ENCODE peak calls at places on chromosomes 1 and 21, in seven cellular contexts. Y, I, Z, U, R, F and K are unnamed samples.

GRCh38 chr1:50110656-50111055 is 1.9 kb downstream of the ELAVL4 start:
- DNase-seq in F (peak; percentile 60), U (peak; percentile 72), R (no peak), Z (no peak), Y (no peak), I (no peak), K (no peak)

GRCh38 chr21:17742181-17742580 is 77.0 kb downstream of the C21orf91 start:
- DNase-seq in F (no peak), U (no peak), Y (no peak), I (peak; percentile 11), R (no peak), Z (peak; percentile 74), K (no peak)

GRCh38 chr1:22210636-22211035 is 67.7 kb upstream of the WNT4 start:
- DNase-seq in R (no peak), I (no peak), Z (no peak), U (no peak), F (no peak), Y (no peak), K (no peak)

GRCh38 chr1:62325696-62326095 is 6.5 kb upstream of the KANK4 start:
- DNase-seq in Y (peak; percentile 87), F (no peak), R (no peak), U (no peak), Z (peak; percentile 72), I (no peak), K (no peak)

GRCh38 chr1:230771773-230772354 is 24.7 kb downstream of the CAPN9 start:
- DNase-seq in Z (no peak), I (no peak), Y (no peak), F (no peak), U (no peak), R (no peak), K (no peak)

GRCh38 chr1:244224487-244225430 is 173.7 kb downstream of the ZBTB18 start:
- DNase-seq in I (no peak), Z (no peak), Y (no peak), R (no peak), F (no peak), U (no peak), K (no peak)

GRCh38 chr1:17419626-17420328 is 19.7 kb downstream of the RCC2 start:
- DNase-seq in Y (peak; percentile 20), R (peak; percentile 60), I (peak; percentile 53), U (peak; percentile 93), F (peak; percentile 82), Z (no peak), K (peak; percentile 83)

GRCh38 chr21:44892536-44893277 is 19.2 kb upstream of the PTTG1IP start:
- DNase-seq in R (peak; percentile 73), F (peak; percentile 77), I (peak; percentile 70), Z (no peak), U (peak; percentile 81), Y (no peak), K (peak; percentile 83)

GRCh38 chr1:172895050-172895460 is 155.7 kb downstream of the TNFSF18 start:
- DNase-seq in F (no peak), Z (no peak), I (no peak), U (peak; percentile 14), Y (no peak), R (peak; percentile 57), K (peak; percentile 15)

GRCh38 chr1:168362991-168363390 is 82.3 kb downstream of the TBX19 start:
- DNase-seq in R (no peak), F (no peak), Y (no peak), U (no peak), I (no peak), Z (no peak), K (no peak)

GRCh38 chr1:97105531-97105930 is 383.9 kb downstream of the PTBP2 start:
- DNase-seq in Y (peak; percentile 4), I (no peak), R (no peak), Z (no peak), U (no peak), F (no peak), K (no peak)

GRCh38 chr1:158951956-158952355 is 20.6 kb downstream of the PYHIN1 start:
- DNase-seq in R (peak; percentile 46), Y (no peak), F (peak; percentile 82), I (no peak), Z (no peak), U (no peak), K (peak; percentile 44)

GRCh38 chr1:54253480-54253879 is 53.5 kb downstream of the MRPL37 start:
- DNase-seq in Z (peak; percentile 74), Y (peak; percentile 90), F (no peak), U (no peak), I (no peak), R (no peak), K (no peak)

GRCh38 chr21:18443085-18443484 is 39.5 kb upstream of the TMPRSS15 start:
- DNase-seq in Y (no peak), R (no peak), U (no peak), I (no peak), F (peak; percentile 14), Z (no peak), K (no peak)

GRCh38 chr1:94803517-94804441 is 16.4 kb upstream of the SLC44A3 start:
- DNase-seq in U (no peak), Y (no peak), R (no peak), Z (no peak), F (no peak), I (no peak), K (no peak)

GRCh38 chr1:29575277-29575676 is 339.0 kb downstream of the PTPRU start:
- DNase-seq in U (no peak), I (no peak), Z (no peak), Y (no peak), R (no peak), F (no peak), K (no peak)

GRCh38 chr1:231724876-231725647 is 98.5 kb downstream of the DISC1 start:
- DNase-seq in Y (peak; percentile 10), I (peak; percentile 47), R (no peak), F (peak; percentile 66), U (peak; percentile 89), Z (no peak), K (peak; percentile 18)

GRCh38 chr1:65825736-65826135 is 33.0 kb downstream of the PDE4B start:
- DNase-seq in R (no peak), I (no peak), Y (peak; percentile 76), Z (no peak), F (no peak), U (no peak), K (no peak)

GRCh38 chr1:3685229-3685628 is 32.9 kb downstream of the TP73 start:
- DNase-seq in Z (no peak), I (no peak), U (no peak), Y (no peak), R (no peak), F (no peak), K (no peak)

GRCh38 chr1:165988817-165989216 is 161.4 kb downstream of the UCK2 start:
- DNase-seq in R (no peak), Y (no peak), U (no peak), F (no peak), Z (no peak), I (no peak), K (no peak)

GRCh38 chr1:192974701-192975100 is 84.5 kb downstream of the UCHL5 start:
- DNase-seq in Y (no peak), F (no peak), Z (peak; percentile 43), I (peak; percentile 7), U (no peak), R (no peak), K (no peak)

GRCh38 chr1:221672160-221672762 is 69.6 kb downstream of the DUSP10 start:
- DNase-seq in U (no peak), R (no peak), Z (no peak), I (no peak), Y (peak; percentile 15), F (no peak), K (no peak)

GRCh38 chr1:7222616-7223015 is 437.4 kb downstream of the CAMTA1 start:
- DNase-seq in I (no peak), R (no peak), F (no peak), Z (no peak), U (no peak), Y (no peak), K (no peak)

GRCh38 chr1:7224081-7224534 is 438.9 kb downstream of the CAMTA1 start:
- DNase-seq in Y (no peak), I (no peak), R (no peak), Z (no peak), F (no peak), U (no peak), K (no peak)

GRCh38 chr1:7223334-7224080 is 438.3 kb downstream of the CAMTA1 start:
- DNase-seq in Y (peak; percentile 94), F (no peak), R (no peak), Z (no peak), U (no peak), I (no peak), K (no peak)

GRCh38 chr1:7225711-7226505 is 440.7 kb downstream of the CAMTA1 start:
- DNase-seq in Z (no peak), Y (no peak), I (no peak), R (no peak), F (no peak), U (no peak), K (no peak)

DNA sequence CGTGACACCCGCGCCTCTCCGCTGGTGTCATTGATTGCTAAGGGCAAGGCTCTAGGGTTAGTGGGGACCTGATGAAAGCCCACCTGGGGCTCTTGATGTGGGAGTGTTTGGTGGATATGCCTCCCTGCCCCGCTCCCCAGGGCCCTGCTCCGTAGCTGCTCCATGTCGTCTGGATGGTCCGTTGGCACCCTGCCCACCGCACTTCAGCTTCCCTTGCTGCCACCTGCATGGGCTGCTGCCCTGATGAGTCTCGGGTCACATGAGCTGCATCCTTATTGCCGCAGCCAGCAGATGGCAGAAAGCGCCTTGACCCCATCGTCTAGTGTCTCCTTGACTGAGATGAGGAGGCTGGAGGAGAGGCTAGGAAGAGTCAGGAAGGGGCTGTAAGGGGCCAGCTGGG is 439.4 kb downstream of the CAMTA1 start:
- DNase-seq in R (no peak), Y (no peak), Z (no peak), I (no peak), U (peak; percentile 49), F (peak; percentile 22), K (no peak)
- TF ChIP-seq CTCF in R (no peak), Y (peak; percentile 38), Z (no peak), I (no peak), U (peak; percentile 43), F (peak; percentile 38), K (no peak)

GRCh38 chr1:200133123-200133522 is 105.6 kb downstream of the NR5A2 start:
- DNase-seq in R (no peak), I (no peak), U (no peak), Z (no peak), F (no peak), Y (no peak), K (no peak)
- TF ChIP-seq CTCF in R (no peak), I (no peak), U (no peak), Z (no peak), F (no peak), Y (no peak), K (no peak)

GRCh38 chr1:200558866-200559459 is 61.6 kb downstream of the KIF14 start:
- DNase-seq in R (peak; percentile 41), Z (peak; percentile 43), Y (peak; percentile 50), U (peak; percentile 59), I (peak; percentile 43), F (peak; percentile 23), K (peak; percentile 46)

GRCh38 chr1:200561856-200562214 is 58.7 kb downstream of the KIF14 start:
- DNase-seq in F (no peak), Y (no peak), I (no peak), R (no peak), Z (no peak), U (peak; percentile 31), K (peak; percentile 20)

GRCh38 chr1:200550367-200550766 is 70.2 kb downstream of the KIF14 start:
- DNase-seq in Z (peak; percentile 54), Y (peak; percentile 4), R (no peak), U (no peak), F (no peak), I (no peak), K (no peak)

GRCh38 chr1:200556005-200556404 is 64.5 kb downstream of the KIF14 start:
- DNase-seq in Z (no peak), R (no peak), U (peak; percentile 45), I (no peak), Y (no peak), F (peak; percentile 41), K (no peak)
- TF ChIP-seq CTCF in Z (peak; percentile 32), R (no peak), U (peak; percentile 35), I (no peak), Y (no peak), F (peak; percentile 48), K (no peak)

GRCh38 chr1:160618763-160619274 is 28.0 kb downstream of the SLAMF1 start:
- DNase-seq in I (no peak), R (no peak), U (peak; percentile 56), F (no peak), Z (no peak), Y (no peak), K (no peak)
- TF ChIP-seq CTCF in I (peak; percentile 42), R (peak; percentile 79), U (peak; percentile 67), F (peak; percentile 45), Z (peak; percentile 68), Y (peak; percentile 61), K (peak; percentile 64)